ENCODE peak calls at places on chromosome 1, in five cellular contexts. G is left ventricle myocardium inferior, M is AG04450, P is mucosa of descending colon, U is body of pancreas. I is an unnamed sample.

GRCh38 chr1:174939771-174940545 is 59.8 kb upstream of the CACYBP start:
- DNase-seq in M (no peak), U (no peak), G (no peak), P (no peak), I (no peak)

GRCh38 chr1:108569097-108569728 is 9.3 kb downstream of the EEIG2 start:
- DNase-seq in M (no peak), U (no peak), G (no peak), P (no peak), I (no peak)

GRCh38 chr1:208132287-208132882 is 111.8 kb downstream of the PLXNA2 start:
- DNase-seq in M (no peak), P (peak), U (peak), G (peak), I (peak)

GRCh38 chr1:168636200-168636599 is 59.8 kb downstream of the XCL1 start:
- DNase-seq in P (no peak), M (no peak), G (no peak), U (no peak), I (no peak)

GRCh38 chr1:26530898-26531598 is 1.5 kb downstream of the RPS6KA1 start:
- DNase-seq in U (peak), M (no peak), G (no peak), P (peak), I (peak)

GRCh38 chr1:93694833-93695232 is 13.2 kb upstream of the BCAR3 start:
- DNase-seq in M (no peak), U (no peak), P (no peak), G (no peak), I (no peak)

GRCh38 chr1:48439380-48439779 is 32.6 kb downstream of the SPATA6 start:
- DNase-seq in M (no peak), G (no peak), P (no peak), U (no peak), I (no peak)

GRCh38 chr1:107547363-107548155 is 406.7 kb downstream of the NTNG1 start:
- DNase-seq in U (no peak), P (no peak), M (no peak), G (no peak), I (no peak)

GRCh38 chr1:45607407-45608074 is 16.3 kb downstream of the CCDC17 start:
- DNase-seq in G (no peak), M (no peak), P (no peak), U (no peak), I (no peak)

GRCh38 chr1:157758018-157758417 is 18.9 kb downstream of the FCRL2 start:
- DNase-seq in G (no peak), M (no peak), U (no peak), P (no peak), I (no peak)
- H3K4me3 ChIP-seq in G (no peak), M (no peak), U (no peak), P (no peak), I (no peak)

DNA sequence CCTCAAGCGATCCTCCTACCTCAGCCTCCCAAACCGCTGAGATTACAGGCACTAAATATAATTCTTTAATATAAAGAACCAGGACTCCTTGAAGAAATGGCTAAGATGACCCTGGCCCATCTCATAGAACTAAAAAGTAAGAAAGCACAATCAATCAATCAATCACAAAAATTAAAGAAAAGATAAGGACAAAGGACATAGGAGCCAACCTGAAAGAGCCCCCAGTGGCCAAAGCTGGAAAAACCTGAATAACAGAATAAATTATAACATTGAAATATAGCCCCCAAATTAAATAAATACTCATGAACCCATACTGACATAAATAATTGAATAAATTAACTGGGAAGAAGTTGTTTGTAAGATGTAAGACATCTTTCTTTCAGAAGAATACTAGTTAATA is 8.9 kb downstream of the NUP210L start:
- DNase-seq in U (no peak), G (no peak), P (no peak), M (no peak), I (no peak)
- TF ChIP-seq CTCF in U (peak), G (peak), P (peak), M (peak), I (peak)

GRCh38 chr1:153099646-153100045 is 5.3 kb upstream of the SPRR2E start:
- DNase-seq in M (no peak), G (no peak), P (no peak), U (no peak), I (no peak)
- H3K4me3 ChIP-seq in M (no peak), G (no peak), P (no peak), U (no peak), I (no peak)

DNA sequence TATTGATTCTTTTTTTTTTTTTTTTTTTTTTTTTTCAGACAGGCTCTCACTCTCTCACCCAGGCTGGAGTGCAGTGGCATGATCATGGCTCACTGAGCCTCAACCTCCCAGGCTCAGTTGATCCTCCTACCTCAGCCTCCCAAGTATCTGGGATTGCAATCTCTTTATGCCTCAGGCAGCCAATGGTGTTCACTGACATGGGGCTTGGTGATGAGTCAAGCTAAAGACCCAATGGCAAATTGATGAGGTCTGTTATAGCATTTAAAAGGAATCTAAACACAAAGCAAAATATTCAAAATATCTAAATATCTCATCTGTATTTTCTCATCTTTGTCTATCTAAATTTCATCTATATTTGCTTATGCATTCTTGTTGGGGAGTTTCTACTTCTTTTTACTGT is 30.5 kb upstream of the CAMSAP2 start:
- DNase-seq in G (no peak), U (no peak), P (no peak), M (no peak), I (no peak)
- TF ChIP-seq CTCF in G (no peak), U (no peak), P (no peak), M (no peak), I (no peak)

GRCh38 chr1:39085174-39085573 is 59.0 kb downstream of the NDUFS5 start:
- DNase-seq in G (no peak), U (no peak), M (no peak), P (no peak), I (no peak)
- H3K4me3 ChIP-seq in G (no peak), U (no peak), M (no peak), P (no peak), I (no peak)